ENCODE peak calls at places on chromosomes 5 and 9, in five cellular contexts. Z is islet precursor cell, E is uterus, C is sigmoid colon, J is D341Med. R is an unnamed sample.
A peak's percentile ranks its signal among the peaks of the same experiment; 100 is the strongest.

GRCh38 chr9:20012232-20012631 is 223.4 kb upstream of the SLC24A2 start:
- DNase-seq in C (no peak), E (no peak), J (no peak), Z (no peak), R (no peak)

GRCh38 chr5:94618029-94618492 is 343 bp downstream of the KIAA0825 start:
- DNase-seq in J (no peak), Z (peak; percentile 86), E (no peak), C (peak; percentile 78), R (peak; percentile 77)

GRCh38 chr5:174829511-174829864 is 105.1 kb downstream of the MSX2 start:
- DNase-seq in J (no peak), Z (peak; percentile 15), E (no peak), C (no peak), R (no peak)

GRCh38 chr9:136090060-136090735 is 4.9 kb downstream of the NACC2 start:
- DNase-seq in Z (no peak), C (peak; percentile 71), J (no peak), E (no peak), R (no peak)

GRCh38 chr5:581266-581665 is 30.9 kb upstream of the CEP72 start:
- DNase-seq in E (no peak), C (peak; percentile 33), Z (peak; percentile 40), J (no peak), R (no peak)

GRCh38 chr9:128148509-128149000 is 698 bp upstream of the LCN2 start:
- DNase-seq in J (no peak), E (no peak), Z (no peak), C (no peak), R (no peak)

GRCh38 chr9:105150991-105151685 is 93.3 kb upstream of the SLC44A1 start:
- DNase-seq in E (no peak), J (no peak), Z (no peak), C (no peak), R (no peak)

GRCh38 chr5:139384591-139385051 is 1.5 kb upstream of the SLC23A1 start:
- DNase-seq in E (no peak), C (no peak), Z (no peak), J (no peak), R (no peak)

GRCh38 chr9:79555474-79555873 is 16.3 kb upstream of the TLE4 start:
- DNase-seq in E (no peak), C (no peak), J (no peak), Z (no peak), R (no peak)

GRCh38 chr5:100832252-100833230 is 70.5 kb downstream of the ST8SIA4 start:
- DNase-seq in J (no peak), Z (no peak), E (no peak), C (no peak), R (no peak)

GRCh38 chr5:132506094-132506692 is 15.6 kb upstream of the IRF1 start:
- DNase-seq in C (no peak), J (peak; percentile 40), E (peak; percentile 24), Z (no peak), R (no peak)

GRCh38 chr5:991472-992267 is 16.9 kb upstream of the NKD2 start:
- DNase-seq in Z (no peak), J (no peak), E (no peak), C (peak; percentile 65), R (no peak)

GRCh38 chr5:112886975-112887374 is 25.9 kb downstream of the SRP19 start:
- DNase-seq in C (no peak), E (no peak), Z (no peak), J (no peak), R (no peak)

GRCh38 chr9:127973169-127974001 is 7.4 kb downstream of the EEIG1 start:
- DNase-seq in C (peak; percentile 71), Z (peak; percentile 63), E (no peak), J (no peak), R (no peak)

GRCh38 chr5:114544561-114544960 is 182.7 kb downstream of the KCNN2 start:
- DNase-seq in Z (peak; percentile 92), C (no peak), E (no peak), J (no peak), R (no peak)

GRCh38 chr5:114261989-114262388 is 99.9 kb upstream of the KCNN2 start:
- DNase-seq in C (no peak), J (no peak), E (no peak), Z (no peak), R (no peak)

GRCh38 chr5:91144491-91145232 is 238.5 kb downstream of the ARRDC3 start:
- DNase-seq in C (no peak), E (no peak), J (no peak), Z (no peak), R (no peak)

GRCh38 chr9:38278457-38278856 is 114.0 kb upstream of the ALDH1B1 start:
- DNase-seq in E (no peak), C (no peak), J (no peak), Z (no peak), R (no peak)

GRCh38 chr5:172786736-172787462 is 15.9 kb upstream of the DUSP1 start:
- DNase-seq in C (no peak), J (no peak), Z (no peak), E (no peak), R (no peak)

GRCh38 chr5:87113848-87114247 is 153.8 kb upstream of the RASA1 start:
- DNase-seq in E (no peak), J (no peak), C (no peak), Z (no peak), R (no peak)

GRCh38 chr5:134649163-134649916 is 755 bp downstream of the SEC24A start:
- DNase-seq in E (peak; percentile 31), C (peak; percentile 27), Z (no peak), J (no peak), R (no peak)

GRCh38 chr5:32092938-32093812 is 80.9 kb downstream of the GOLPH3 start:
- DNase-seq in Z (peak; percentile 86), C (peak; percentile 83), E (peak; percentile 59), J (peak; percentile 75), R (no peak)

GRCh38 chr5:127439544-127440096 is 77.8 kb upstream of the PRRC1 start:
- DNase-seq in C (no peak), J (no peak), Z (no peak), E (no peak), R (no peak)

GRCh38 chr9:136460772-136461325 is 21.2 kb upstream of the INPP5E start:
- DNase-seq in C (no peak), J (no peak), Z (no peak), E (no peak), R (no peak)

GRCh38 chr5:16929347-16929746 is 6.7 kb downstream of the MYO10 start:
- DNase-seq in Z (no peak), C (no peak), J (no peak), E (no peak), R (no peak)

GRCh38 chr5:88647901-88648300 is 235.1 kb downstream of the MEF2C start:
- DNase-seq in Z (no peak), J (no peak), E (no peak), C (no peak), R (no peak)

R was measured in RWPE2.